ENCODE peak calls at places on chromosomes 4 and X, in seven cellular contexts. M, O, C, K, Y, N and T are unnamed samples.

GRCh38 chr4:3366893-3367775 is 74.3 kb downstream of the RGS12 start:
- DNase-seq in M (no peak), O (no peak), C (no peak), K (no peak), Y (no peak), N (no peak), T (no peak)

GRCh38 chr4:7105261-7105660 is 37.4 kb upstream of the GRPEL1 start:
- DNase-seq in M (no peak), O (no peak), C (peak; percentile 34), K (no peak), Y (no peak), N (no peak), T (no peak)

GRCh38 chrX:38770152-38770551 is 31.1 kb upstream of the MID1IP1 start:
- DNase-seq in M (no peak), O (no peak), C (no peak), K (no peak), Y (no peak), N (no peak), T (no peak)

GRCh38 chr4:56658410-56659003 is 22.6 kb downstream of the HOPX start:
- DNase-seq in M (no peak), O (no peak), C (peak; percentile 44), K (no peak), Y (no peak), N (no peak), T (peak; percentile 31)

GRCh38 chr4:1240721-1241465 is 8.0 kb downstream of the CTBP1 start:
- DNase-seq in M (no peak), O (no peak), C (no peak), K (no peak), Y (no peak), N (peak; percentile 9), T (no peak)

GRCh38 chr4:6530301-6530700 is 44.7 kb upstream of the MAN2B2 start:
- DNase-seq in M (no peak), O (no peak), C (no peak), K (no peak), Y (no peak), N (no peak), T (no peak)

GRCh38 chr4:153643406-153644016 is 40.6 kb upstream of the TLR2 start:
- DNase-seq in M (peak; percentile 47), O (no peak), C (peak; percentile 75), K (peak; percentile 79), Y (no peak), N (no peak), T (peak; percentile 77)

GRCh38 chr4:77922158-77923094 is 59.8 kb downstream of the MRPL1 start:
- DNase-seq in M (no peak), O (no peak), C (no peak), K (no peak), Y (no peak), N (no peak), T (no peak)

GRCh38 chr4:165190591-165191212 is 16.7 kb upstream of the KLHL2 start:
- DNase-seq in M (no peak), O (no peak), C (no peak), K (no peak), Y (no peak), N (no peak), T (no peak)

GRCh38 chr4:7394681-7395451 is 39.9 kb downstream of the PSAPL1 start:
- DNase-seq in M (no peak), O (peak; percentile 21), C (no peak), K (no peak), Y (no peak), N (no peak), T (no peak)

GRCh38 chrX:97366246-97366645 is 482.5 kb downstream of the RPA4 start:
- DNase-seq in M (no peak), O (no peak), C (peak; percentile 4), K (no peak), Y (no peak), N (no peak), T (no peak)

GRCh38 chr4:65968873-65969272 is 298.6 kb upstream of the EPHA5 start:
- DNase-seq in M (no peak), O (no peak), C (peak; percentile 61), K (no peak), Y (no peak), N (no peak), T (no peak)

GRCh38 chr4:113584407-113585150 is 177.0 kb downstream of the CAMK2D start:
- DNase-seq in M (peak; percentile 65), O (peak; percentile 61), C (peak; percentile 92), K (no peak), Y (no peak), N (no peak), T (no peak)

GRCh38 chrX:1449581-1450149 is 3.0 kb downstream of the ASMTL start:
- DNase-seq in M (no peak), O (no peak), C (no peak), K (no peak), Y (no peak), N (no peak), T (no peak)

GRCh38 chr4:174225247-174226054 is 58.0 kb downstream of the FBXO8 start:
- DNase-seq in M (no peak), O (no peak), C (no peak), K (no peak), Y (no peak), N (no peak), T (no peak)

GRCh38 chrX:101210630-101211029 is 9.0 kb upstream of the DRP2 start:
- DNase-seq in M (no peak), O (no peak), C (no peak), K (no peak), Y (no peak), N (no peak), T (no peak)

GRCh38 chr4:184292465-184292867 is 74.8 kb upstream of the ENPP6 start:
- DNase-seq in M (no peak), O (no peak), C (no peak), K (no peak), Y (no peak), N (no peak), T (no peak)

GRCh38 chr4:153025402-153025801 is 89.3 kb downstream of the FHDC1 start:
- DNase-seq in M (no peak), O (no peak), C (no peak), K (no peak), Y (no peak), N (peak; percentile 19), T (no peak)

GRCh38 chr4:159396151-159396550 is 293.3 kb downstream of the RAPGEF2 start:
- DNase-seq in M (no peak), O (no peak), C (no peak), K (no peak), Y (no peak), N (no peak), T (no peak)

GRCh38 chr4:44446801-44447562 is 1.6 kb downstream of the KCTD8 start:
- DNase-seq in M (peak; percentile 39), O (no peak), C (no peak), K (no peak), Y (no peak), N (no peak), T (no peak)

GRCh38 chr4:44448548-44449443 is at the start of gene KCTD8:
- DNase-seq in M (peak; percentile 97), O (peak; percentile 85), C (peak; percentile 34), K (peak; percentile 83), Y (peak; percentile 40), N (peak; percentile 73), T (peak; percentile 73)

GRCh38 chr4:44447563-44448504 is 775 bp downstream of the KCTD8 start:
- DNase-seq in M (peak; percentile 65), O (peak; percentile 26), C (peak; percentile 4), K (peak; percentile 2), Y (no peak), N (no peak), T (no peak)

DNA sequence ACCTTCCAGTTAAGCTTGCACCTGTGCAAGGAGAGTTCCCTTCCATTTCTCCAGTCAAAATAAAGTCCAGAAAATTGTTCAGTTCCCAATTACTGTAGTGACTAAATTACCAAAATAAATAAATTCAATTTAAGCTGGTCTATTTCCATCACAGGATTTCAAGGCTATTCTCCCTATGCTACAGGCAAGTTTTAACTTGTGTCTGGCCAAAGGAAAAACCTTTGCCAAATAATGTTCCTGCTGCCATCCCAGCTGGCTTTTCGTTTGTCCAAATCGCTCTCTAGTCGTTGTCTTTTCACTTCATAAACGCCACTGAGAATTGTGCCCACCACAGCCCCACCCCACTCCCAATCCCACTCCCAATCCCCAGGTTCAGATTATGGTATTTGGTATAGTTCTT is 2.4 kb downstream of the KCTD8 start:
- DNase-seq in M (no peak), O (no peak), C (no peak), K (no peak), Y (no peak), N (no peak), T (no peak)
- H3K4me3 ChIP-seq in M (peak overlapping the region; percentile 64), O (no peak overlapping the region), C (no peak overlapping the region), K (no peak overlapping the region), Y (no peak overlapping the region), N (no peak overlapping the region), T (no peak overlapping the region)

GRCh38 chrX:54639018-54639345 is 109.0 kb downstream of the GNL3L start:
- DNase-seq in M (no peak), O (no peak), C (no peak), K (no peak), Y (no peak), N (no peak), T (peak; percentile 1)
- H3K4me3 ChIP-seq in M (peak overlapping the region; percentile 55), O (peak overlapping the region; percentile 45), C (peak overlapping the region; percentile 62), K (peak overlapping the region; percentile 69), Y (no peak overlapping the region), N (peak overlapping the region; percentile 41), T (peak overlapping the region; percentile 61)

DNA sequence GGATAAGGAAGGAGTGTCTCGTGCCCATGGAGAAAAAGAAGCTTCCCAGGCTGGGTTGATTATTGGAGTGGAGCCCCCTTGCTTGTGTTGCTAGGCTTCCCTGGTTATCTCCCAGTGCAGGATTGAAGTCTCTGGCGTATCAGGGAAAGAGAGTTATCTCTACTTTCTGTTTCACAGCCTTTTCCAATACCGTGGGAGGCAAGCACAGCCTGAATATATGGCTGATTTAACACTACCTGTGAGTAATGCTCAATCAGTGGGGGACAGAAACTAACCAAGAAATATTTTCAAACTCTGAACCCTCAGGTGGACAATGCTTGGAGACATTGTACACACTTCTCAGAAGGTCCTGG is 65.2 kb downstream of the SERPINA7 start:
- DNase-seq in M (peak; percentile 0), O (no peak), C (no peak), K (no peak), Y (no peak), N (no peak), T (no peak)
- H3K4me3 ChIP-seq in M (no peak overlapping the region), O (no peak overlapping the region), C (no peak overlapping the region), K (no peak overlapping the region), Y (no peak overlapping the region), N (no peak overlapping the region), T (no peak overlapping the region)

DNA sequence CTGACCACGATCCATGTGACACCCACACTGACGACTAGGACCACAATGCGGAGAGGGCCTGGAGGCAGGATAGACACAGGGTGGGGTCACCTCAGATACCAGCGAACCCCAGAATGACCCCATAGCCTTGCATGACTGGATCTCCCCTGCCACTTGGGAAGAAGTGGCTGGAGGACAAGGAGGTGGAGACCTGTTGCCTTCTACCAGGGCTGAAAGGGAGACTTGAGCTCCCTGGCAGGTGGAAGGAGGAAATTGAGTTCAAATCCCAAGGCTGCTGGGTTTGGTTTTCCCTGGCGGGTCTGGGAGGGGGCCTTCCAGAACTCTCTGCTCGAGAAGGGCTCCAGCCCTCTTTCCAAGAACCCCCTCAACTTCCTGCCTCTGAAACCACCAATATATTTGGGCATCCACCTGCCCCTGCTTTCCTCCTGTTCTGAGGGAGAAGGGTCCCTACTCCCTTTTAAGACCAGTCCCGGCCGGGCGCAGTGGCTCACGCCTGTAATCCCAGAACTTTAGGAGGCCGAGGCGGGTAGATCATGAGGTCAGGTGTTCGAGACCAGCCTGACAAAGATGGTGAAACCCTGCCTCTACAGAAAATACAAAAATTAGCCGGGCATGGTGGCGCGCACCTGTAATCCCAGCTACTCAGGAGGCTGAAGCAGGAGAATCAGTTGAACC is 3.0 kb downstream of the FAM3A start:
- DNase-seq in M (no peak), O (no peak), C (no peak), K (no peak), Y (no peak), N (no peak), T (no peak)
- H3K4me3 ChIP-seq in M (no peak overlapping the region), O (no peak overlapping the region), C (no peak overlapping the region), K (no peak overlapping the region), Y (no peak overlapping the region), N (no peak overlapping the region), T (no peak overlapping the region)